ENCODE peak calls at places on chromosomes 16 and 17, in nine cellular contexts. B is EL, P is T-helper 1 cell, V is iPS DF 6.9, Y is SHP77, O is GM23248, X is mesothelial cell of epicardium, C is progenitor cell of endocrine pancreas, A is NCI-H2081. K is an unnamed sample.
A peak's percentile ranks its signal among the peaks of the same experiment; 100 is the strongest.

GRCh38 chr17:4678448-4679026 is 25.4 kb downstream of the PELP1 start:
- DNase-seq in O (peak; percentile 94), P (no peak), C (no peak), X (no peak), V (no peak), A (no peak), B (peak; percentile 98), Y (no peak), K (no peak)

GRCh38 chr17:82377924-82378740 is 6.6 kb downstream of the UTS2R start:
- DNase-seq in V (no peak), C (no peak), P (no peak), O (no peak), B (no peak), A (no peak), X (no peak), Y (no peak), K (no peak)

GRCh38 chr16:82972520-82972919 is 345.8 kb downstream of the CDH13 start:
- DNase-seq in X (no peak), V (no peak), A (no peak), B (no peak), O (no peak), P (no peak), Y (no peak), C (no peak), K (no peak)

GRCh38 chr17:7897773-7898172 is 9.2 kb downstream of the CHD3 start:
- DNase-seq in P (no peak), X (no peak), A (no peak), O (peak; percentile 69), B (peak; percentile 46), V (no peak), C (no peak), Y (no peak), K (no peak)

GRCh38 chr17:81400154-81400938 is 5.1 kb downstream of the BAHCC1 start:
- DNase-seq in P (no peak), Y (no peak), O (peak; percentile 76), A (no peak), X (no peak), B (peak; percentile 68), V (no peak), C (no peak), K (no peak)

GRCh38 chr17:82804442-82805191 is 35.2 kb downstream of the ZNF750 start:
- DNase-seq in C (no peak), A (peak; percentile 56), Y (no peak), X (no peak), O (no peak), V (no peak), P (no peak), B (no peak), K (no peak)

GRCh38 chr17:18958611-18959010 is 6.6 kb downstream of the SLC5A10 start:
- DNase-seq in P (no peak), Y (no peak), B (no peak), X (no peak), A (no peak), V (no peak), C (no peak), O (no peak), K (no peak)

GRCh38 chr16:75287708-75288107 is 36.3 kb upstream of the BCAR1 start:
- DNase-seq in Y (no peak), V (no peak), P (no peak), A (no peak), C (no peak), B (no peak), X (no peak), O (no peak), K (no peak)

GRCh38 chr16:85047867-85048455 is 20.4 kb downstream of the KIAA0513 start:
- DNase-seq in A (no peak), O (no peak), V (no peak), C (no peak), B (no peak), X (no peak), P (no peak), Y (no peak), K (no peak)

GRCh38 chr16:72480926-72481325 is 309.0 kb upstream of the PMFBP1 start:
- DNase-seq in B (peak; percentile 28), A (no peak), O (peak; percentile 55), C (no peak), X (no peak), P (no peak), Y (no peak), V (no peak), K (no peak)

GRCh38 chr17:48128411-48128810 is 20.8 kb downstream of the SNX11 start:
- DNase-seq in B (no peak), C (no peak), V (no peak), O (no peak), Y (no peak), P (no peak), A (no peak), X (no peak), K (no peak)

GRCh38 chr16:626787-627457 is 3.9 kb upstream of the WFIKKN1 start:
- DNase-seq in B (peak; percentile 97), C (no peak), X (no peak), P (no peak), Y (peak; percentile 66), O (peak; percentile 99), V (no peak), A (no peak), K (no peak)

GRCh38 chr17:50129303-50129945 is 536 bp downstream of the SAMD14 start:
- DNase-seq in Y (no peak), C (no peak), B (peak; percentile 59), V (no peak), O (peak; percentile 67), A (peak; percentile 30), X (no peak), P (peak; percentile 57), K (no peak)

GRCh38 chr17:7997186-7997585 is 5.2 kb upstream of the GUCY2D start:
- DNase-seq in A (no peak), V (no peak), O (peak; percentile 61), Y (peak; percentile 66), B (peak; percentile 38), C (no peak), P (peak; percentile 30), X (no peak), K (peak; percentile 21)

GRCh38 chr16:58021661-58022551 is 3.6 kb upstream of the MMP15 start:
- DNase-seq in P (no peak), O (peak; percentile 83), B (peak; percentile 76), Y (no peak), V (no peak), C (no peak), X (no peak), A (no peak), K (no peak)

GRCh38 chr17:35372846-35373531 is 432 bp downstream of the SLFN11 start:
- DNase-seq in C (no peak), B (peak; percentile 26), P (no peak), A (peak; percentile 12), V (no peak), X (no peak), O (peak; percentile 52), Y (no peak), K (peak; percentile 34)

GRCh38 chr16:14112539-14112856 is 41.4 kb downstream of the MRTFB start:
- DNase-seq in P (no peak), O (no peak), C (no peak), B (no peak), Y (no peak), V (no peak), A (no peak), X (no peak), K (no peak)

GRCh38 chr17:21353326-21354010 is 22.7 kb upstream of the KCNJ12 start:
- DNase-seq in X (no peak), B (no peak), P (no peak), O (peak; percentile 81), V (no peak), Y (no peak), C (no peak), A (no peak), K (no peak)

GRCh38 chr17:37520174-37520573 is 30.5 kb downstream of the DUSP14 start:
- DNase-seq in P (no peak), O (no peak), X (no peak), B (no peak), V (no peak), A (no peak), Y (no peak), C (no peak), K (no peak)

GRCh38 chr16:30077656-30078055 is 1.9 kb downstream of the PPP4C start:
- DNase-seq in X (no peak), C (no peak), Y (no peak), A (no peak), O (peak; percentile 78), P (no peak), B (peak; percentile 61), V (no peak), K (no peak)

GRCh38 chr17:42985225-42985624 is 4.9 kb downstream of the RUNDC1 start:
- DNase-seq in Y (no peak), A (no peak), B (no peak), P (no peak), V (no peak), X (no peak), C (no peak), O (no peak), K (no peak)

GRCh38 chr16:26816885-26817571 is 249.7 kb upstream of the C16orf82 start:
- DNase-seq in Y (no peak), B (peak; percentile 20), C (no peak), A (no peak), V (no peak), X (no peak), O (peak; percentile 89), P (peak; percentile 48), K (no peak)

GRCh38 chr17:69732272-69732671 is 317.8 kb downstream of the MAP2K6 start:
- DNase-seq in V (no peak), P (no peak), O (no peak), B (no peak), C (no peak), Y (no peak), A (no peak), X (no peak), K (no peak)

GRCh38 chr16:87278191-87279093 is 38.8 kb downstream of the C16orf95 start:
- DNase-seq in P (peak; percentile 59), X (peak; percentile 66), Y (peak; percentile 56), B (peak; percentile 66), C (peak; percentile 73), A (peak; percentile 5), O (peak; percentile 88), V (peak; percentile 66), K (peak; percentile 1)

GRCh38 chr17:69179227-69179952 is 37.7 kb upstream of the ABCA6 start:
- DNase-seq in C (no peak), B (peak; percentile 62), Y (no peak), V (no peak), X (no peak), O (peak; percentile 53), A (no peak), P (no peak), K (no peak)

GRCh38 chr16:17917316-17918019 is 419.1 kb downstream of the NPIPA8 start:
- DNase-seq in Y (no peak), X (no peak), B (no peak), A (no peak), V (no peak), P (no peak), O (no peak), C (no peak), K (no peak)

GRCh38 chr16:65125322-65125721 is 3.5 kb upstream of the CDH11 start:
- DNase-seq in B (no peak), Y (no peak), O (peak; percentile 27), A (no peak), P (no peak), V (no peak), C (no peak), X (no peak), K (no peak)